ENCODE peak calls at places on chromosomes 11 and 22, in seven cellular contexts. One of them, this sample, is unnamed.

GRCh38 chr11:62980133-62980760 is 4.5 kb downstream of the SLC22A6 start:
- DNase-seq in ovary: no peak
- DNase-seq in HCT116: no peak
- DNase-seq in prostate gland: no peak
- DNase-seq in sigmoid colon: no peak
- DNase-seq in body of pancreas: no peak
- DNase-seq in spleen: no peak
- DNase-seq in this sample: no peak

GRCh38 chr22:20058989-20059770 is 20.9 kb upstream of the DGCR8 start:
- DNase-seq in ovary: no peak
- DNase-seq in HCT116: no peak
- DNase-seq in prostate gland: no peak
- DNase-seq in sigmoid colon: no peak
- DNase-seq in body of pancreas: no peak
- DNase-seq in spleen: no peak
- DNase-seq in this sample: no peak

GRCh38 chr11:59614277-59615131 is 1.1 kb downstream of the OSBP start:
- DNase-seq in ovary: no peak
- DNase-seq in HCT116: no peak
- DNase-seq in prostate gland: peak
- DNase-seq in sigmoid colon: no peak
- DNase-seq in body of pancreas: no peak
- DNase-seq in spleen: no peak
- DNase-seq in this sample: no peak

GRCh38 chr11:62652156-62653006 is 721 bp downstream of the INTS5 start:
- DNase-seq in ovary: no peak
- DNase-seq in HCT116: no peak
- DNase-seq in prostate gland: no peak
- DNase-seq in sigmoid colon: no peak
- DNase-seq in body of pancreas: no peak
- DNase-seq in spleen: peak
- DNase-seq in this sample: no peak

GRCh38 chr11:70327717-70328116 is 57.2 kb downstream of the PPFIA1 start:
- DNase-seq in ovary: no peak
- DNase-seq in HCT116: no peak
- DNase-seq in prostate gland: no peak
- DNase-seq in sigmoid colon: no peak
- DNase-seq in body of pancreas: no peak
- DNase-seq in spleen: no peak
- DNase-seq in this sample: no peak

GRCh38 chr22:37381489-37381888 is 45.8 kb downstream of the ELFN2 start:
- DNase-seq in ovary: no peak
- DNase-seq in HCT116: no peak
- DNase-seq in prostate gland: no peak
- DNase-seq in sigmoid colon: no peak
- DNase-seq in body of pancreas: no peak
- DNase-seq in spleen: no peak
- DNase-seq in this sample: no peak

GRCh38 chr22:45452565-45453449 is 39.3 kb downstream of the RIBC2 start:
- DNase-seq in ovary: no peak
- DNase-seq in HCT116: no peak
- DNase-seq in prostate gland: no peak
- DNase-seq in sigmoid colon: no peak
- DNase-seq in body of pancreas: no peak
- DNase-seq in spleen: no peak
- DNase-seq in this sample: no peak

GRCh38 chr11:114081641-114082414 is 22.3 kb downstream of the ZBTB16 start:
- DNase-seq in ovary: no peak
- DNase-seq in HCT116: no peak
- DNase-seq in prostate gland: no peak
- DNase-seq in sigmoid colon: peak
- DNase-seq in body of pancreas: no peak
- DNase-seq in spleen: no peak
- DNase-seq in this sample: no peak

GRCh38 chr11:116911981-116912734 is 74.7 kb upstream of the APOA1 start:
- DNase-seq in ovary: no peak
- DNase-seq in HCT116: no peak
- DNase-seq in prostate gland: no peak
- DNase-seq in sigmoid colon: no peak
- DNase-seq in body of pancreas: no peak
- DNase-seq in spleen: no peak
- DNase-seq in this sample: no peak

GRCh38 chr11:68066742-68067141 is 27.9 kb downstream of the TCIRG1 start:
- DNase-seq in ovary: no peak
- DNase-seq in HCT116: no peak
- DNase-seq in prostate gland: no peak
- DNase-seq in sigmoid colon: no peak
- DNase-seq in body of pancreas: no peak
- DNase-seq in spleen: no peak
- DNase-seq in this sample: no peak

GRCh38 chr11:10117709-10118341 is 176.2 kb downstream of the SBF2 start:
- DNase-seq in ovary: no peak
- DNase-seq in HCT116: no peak
- DNase-seq in prostate gland: no peak
- DNase-seq in sigmoid colon: no peak
- DNase-seq in body of pancreas: no peak
- DNase-seq in spleen: no peak
- DNase-seq in this sample: no peak

GRCh38 chr11:47376543-47377371 is 1.6 kb downstream of the SPI1 start:
- DNase-seq in ovary: no peak
- DNase-seq in HCT116: no peak
- DNase-seq in prostate gland: no peak
- DNase-seq in sigmoid colon: no peak
- DNase-seq in body of pancreas: peak
- DNase-seq in spleen: peak
- DNase-seq in this sample: no peak

GRCh38 chr22:20875296-20875695 is 16.5 kb downstream of the SNAP29 start:
- DNase-seq in ovary: no peak
- DNase-seq in HCT116: no peak
- DNase-seq in prostate gland: no peak
- DNase-seq in sigmoid colon: no peak
- DNase-seq in body of pancreas: no peak
- DNase-seq in spleen: no peak
- DNase-seq in this sample: no peak

GRCh38 chr11:128146926-128147605 is 440.3 kb downstream of the ETS1 start:
- DNase-seq in ovary: no peak
- DNase-seq in HCT116: no peak
- DNase-seq in prostate gland: peak
- DNase-seq in sigmoid colon: no peak
- DNase-seq in body of pancreas: no peak
- DNase-seq in spleen: no peak
- DNase-seq in this sample: no peak

GRCh38 chr11:120522021-120522420 is 10.5 kb downstream of the GRIK4 start:
- DNase-seq in ovary: no peak
- DNase-seq in HCT116: no peak
- DNase-seq in prostate gland: no peak
- DNase-seq in sigmoid colon: no peak
- DNase-seq in body of pancreas: no peak
- DNase-seq in spleen: peak
- DNase-seq in this sample: no peak

GRCh38 chr22:50269573-50270301 is 443 bp downstream of the MAPK11 start:
- DNase-seq in ovary: no peak
- DNase-seq in HCT116: no peak
- DNase-seq in prostate gland: peak
- DNase-seq in sigmoid colon: no peak
- DNase-seq in body of pancreas: no peak
- DNase-seq in spleen: peak
- DNase-seq in this sample: no peak

GRCh38 chr11:110184974-110185597 is 91.9 kb downstream of the ZC3H12C start:
- DNase-seq in ovary: no peak
- DNase-seq in HCT116: peak
- DNase-seq in prostate gland: no peak
- DNase-seq in sigmoid colon: no peak
- DNase-seq in body of pancreas: peak
- DNase-seq in spleen: no peak
- DNase-seq in this sample: peak

GRCh38 chr11:122748968-122749687 is 89.2 kb upstream of the CRTAM start:
- DNase-seq in ovary: no peak
- DNase-seq in HCT116: no peak
- DNase-seq in prostate gland: no peak
- DNase-seq in sigmoid colon: peak
- DNase-seq in body of pancreas: peak
- DNase-seq in spleen: no peak
- DNase-seq in this sample: peak

GRCh38 chr11:75326439-75326810 is 25.0 kb downstream of the ARRB1 start:
- DNase-seq in ovary: no peak
- DNase-seq in HCT116: no peak
- DNase-seq in prostate gland: no peak
- DNase-seq in sigmoid colon: no peak
- DNase-seq in body of pancreas: no peak
- DNase-seq in spleen: no peak
- DNase-seq in this sample: no peak

DNA sequence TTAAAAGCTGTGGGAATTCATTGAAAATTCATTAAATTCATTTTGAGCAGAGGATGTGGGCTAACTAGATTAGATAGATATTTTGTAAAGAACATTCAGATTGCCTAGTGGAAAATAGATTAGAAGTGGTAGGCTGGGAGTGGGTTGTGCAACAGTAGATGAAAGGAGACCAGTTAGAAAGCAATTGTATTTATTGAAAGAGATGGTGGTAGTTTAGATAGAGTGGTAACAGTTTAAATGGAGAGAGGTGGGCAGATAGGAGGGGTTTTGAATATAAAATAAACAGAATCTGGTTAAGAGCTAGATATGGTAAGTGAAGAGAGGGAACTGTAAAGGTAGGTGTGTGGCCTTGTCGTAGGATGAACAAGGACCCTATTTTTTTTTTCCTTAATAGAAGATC is 34.5 kb downstream of the METTL15 start:
- DNase-seq in ovary: no peak
- DNase-seq in HCT116: no peak
- DNase-seq in prostate gland: no peak
- DNase-seq in sigmoid colon: no peak
- DNase-seq in body of pancreas: no peak
- DNase-seq in spleen: no peak
- DNase-seq in this sample: no peak
- TF ChIP-seq POLR2A in ovary: no peak
- TF ChIP-seq POLR2A in HCT116: no peak
- TF ChIP-seq POLR2A in prostate gland: no peak
- TF ChIP-seq POLR2A in sigmoid colon: no peak
- TF ChIP-seq POLR2A in body of pancreas: no peak
- TF ChIP-seq POLR2A in spleen: no peak
- TF ChIP-seq POLR2A in this sample: no peak

DNA sequence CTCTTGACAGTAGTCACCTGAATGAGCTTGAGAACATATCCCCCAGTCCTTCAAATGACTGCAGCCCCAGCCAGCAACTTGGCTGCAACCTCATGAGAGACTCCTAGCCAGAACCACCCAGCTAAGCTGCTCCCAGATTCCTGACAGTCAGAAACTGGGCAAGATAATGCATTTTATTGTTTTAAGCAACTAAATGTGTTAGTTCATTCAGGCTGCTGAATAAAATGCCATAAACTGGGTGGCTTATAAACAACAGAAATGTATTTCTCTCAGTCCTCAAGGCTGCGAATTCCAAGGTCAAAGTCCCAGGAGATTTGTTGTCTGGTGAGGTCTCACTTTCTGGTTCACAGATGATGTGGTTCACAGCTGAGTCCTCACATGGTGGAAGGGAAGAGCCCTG is 5.8 kb upstream of the PAMR1 start:
- DNase-seq in ovary: no peak
- DNase-seq in HCT116: no peak
- DNase-seq in prostate gland: no peak
- DNase-seq in sigmoid colon: no peak
- DNase-seq in body of pancreas: no peak
- DNase-seq in spleen: no peak
- DNase-seq in this sample: no peak
- H3K27ac ChIP-seq in ovary: no peak
- H3K27ac ChIP-seq in HCT116: no peak
- H3K27ac ChIP-seq in prostate gland: no peak
- H3K27ac ChIP-seq in sigmoid colon: no peak
- H3K27ac ChIP-seq in body of pancreas: no peak
- H3K27ac ChIP-seq in spleen: no peak
- H3K27ac ChIP-seq in this sample: no peak

GRCh38 chr11:417652-418342 is 3.0 kb upstream of the SIGIRR start:
- DNase-seq in ovary: no peak
- DNase-seq in HCT116: no peak
- DNase-seq in prostate gland: no peak
- DNase-seq in sigmoid colon: no peak
- DNase-seq in body of pancreas: no peak
- DNase-seq in spleen: peak
- DNase-seq in this sample: no peak
- H3K4me3 ChIP-seq in ovary: no peak
- H3K4me3 ChIP-seq in HCT116: peak
- H3K4me3 ChIP-seq in prostate gland: peak
- H3K4me3 ChIP-seq in sigmoid colon: peak
- H3K4me3 ChIP-seq in body of pancreas: no peak
- H3K4me3 ChIP-seq in spleen: peak
- H3K4me3 ChIP-seq in this sample: no peak

GRCh38 chr11:76769071-76769560 is 14.0 kb upstream of the TSKU start:
- DNase-seq in ovary: no peak
- DNase-seq in HCT116: no peak
- DNase-seq in prostate gland: no peak
- DNase-seq in sigmoid colon: no peak
- DNase-seq in body of pancreas: no peak
- DNase-seq in spleen: peak
- DNase-seq in this sample: no peak
- TF ChIP-seq POLR2A in ovary: no peak
- TF ChIP-seq POLR2A in HCT116: no peak
- TF ChIP-seq POLR2A in prostate gland: no peak
- TF ChIP-seq POLR2A in sigmoid colon: no peak
- TF ChIP-seq POLR2A in body of pancreas: no peak
- TF ChIP-seq POLR2A in spleen: no peak
- TF ChIP-seq POLR2A in this sample: no peak

GRCh38 chr11:118334746-118335145 is 7.8 kb downstream of the CD3D start:
- DNase-seq in ovary: no peak
- DNase-seq in HCT116: no peak
- DNase-seq in prostate gland: no peak
- DNase-seq in sigmoid colon: no peak
- DNase-seq in body of pancreas: no peak
- DNase-seq in spleen: no peak
- DNase-seq in this sample: no peak
- H3K27ac ChIP-seq in ovary: no peak
- H3K27ac ChIP-seq in HCT116: no peak
- H3K27ac ChIP-seq in prostate gland: no peak
- H3K27ac ChIP-seq in sigmoid colon: no peak
- H3K27ac ChIP-seq in body of pancreas: no peak
- H3K27ac ChIP-seq in spleen: peak
- H3K27ac ChIP-seq in this sample: no peak

GRCh38 chr22:36160499-36160942 is at the start of gene APOL3:
- DNase-seq in ovary: peak
- DNase-seq in HCT116: no peak
- DNase-seq in prostate gland: peak
- DNase-seq in sigmoid colon: peak
- DNase-seq in body of pancreas: peak
- DNase-seq in spleen: peak
- DNase-seq in this sample: peak
- H3K4me3 ChIP-seq in ovary: peak
- H3K4me3 ChIP-seq in HCT116: no peak
- H3K4me3 ChIP-seq in prostate gland: peak
- H3K4me3 ChIP-seq in sigmoid colon: peak
- H3K4me3 ChIP-seq in body of pancreas: no peak
- H3K4me3 ChIP-seq in spleen: peak
- H3K4me3 ChIP-seq in this sample: peak

GRCh38 chr11:69080361-69080973 is 31.7 kb downstream of the TPCN2 start:
- DNase-seq in ovary: no peak
- DNase-seq in HCT116: no peak
- DNase-seq in prostate gland: no peak
- DNase-seq in sigmoid colon: no peak
- DNase-seq in body of pancreas: no peak
- DNase-seq in spleen: no peak
- DNase-seq in this sample: no peak
- TF ChIP-seq POLR2A in ovary: no peak
- TF ChIP-seq POLR2A in HCT116: no peak
- TF ChIP-seq POLR2A in prostate gland: no peak
- TF ChIP-seq POLR2A in sigmoid colon: no peak
- TF ChIP-seq POLR2A in body of pancreas: no peak
- TF ChIP-seq POLR2A in spleen: no peak
- TF ChIP-seq POLR2A in this sample: no peak

This sample was measured in tibial nerve.